ENCODE peak calls at places on chromosome 10, in seven cellular contexts. One of them, this sample, is unnamed. For H3K4me1, the result is how much of the 10 kb centered on the place peaks cover.

GRCh38 chr10:92822060-92822634 is 26.2 kb upstream of the EXOC6 start:
- DNase-seq in hepatocyte: peak
- DNase-seq in endodermal cell: no peak
- DNase-seq in body of pancreas: no peak
- DNase-seq in HCT116: no peak
- DNase-seq in OCI-LY7: no peak
- DNase-seq in lower lobe of right lung: no peak
- DNase-seq in this sample: no peak

GRCh38 chr10:1152386-1153252 is 96.4 kb downstream of the WDR37 start:
- DNase-seq in hepatocyte: no peak
- DNase-seq in endodermal cell: peak
- DNase-seq in body of pancreas: no peak
- DNase-seq in HCT116: no peak
- DNase-seq in OCI-LY7: no peak
- DNase-seq in lower lobe of right lung: no peak
- DNase-seq in this sample: no peak

GRCh38 chr10:87036623-87037022 is 16.5 kb downstream of the FAM25A start:
- DNase-seq in hepatocyte: no peak
- DNase-seq in endodermal cell: no peak
- DNase-seq in body of pancreas: no peak
- DNase-seq in HCT116: no peak
- DNase-seq in OCI-LY7: no peak
- DNase-seq in lower lobe of right lung: no peak
- DNase-seq in this sample: no peak

GRCh38 chr10:114956466-114956865 is 18.5 kb downstream of the TRUB1 start:
- DNase-seq in hepatocyte: no peak
- DNase-seq in endodermal cell: no peak
- DNase-seq in body of pancreas: no peak
- DNase-seq in HCT116: no peak
- DNase-seq in OCI-LY7: no peak
- DNase-seq in lower lobe of right lung: no peak
- DNase-seq in this sample: no peak

GRCh38 chr10:3471927-3472704 is 299.5 kb upstream of the PITRM1 start:
- DNase-seq in hepatocyte: no peak
- DNase-seq in endodermal cell: no peak
- DNase-seq in body of pancreas: no peak
- DNase-seq in HCT116: no peak
- DNase-seq in OCI-LY7: no peak
- DNase-seq in lower lobe of right lung: no peak
- DNase-seq in this sample: no peak

GRCh38 chr10:92699193-92699517 is 9.4 kb downstream of the HHEX start:
- DNase-seq in hepatocyte: no peak
- DNase-seq in endodermal cell: no peak
- DNase-seq in body of pancreas: no peak
- DNase-seq in HCT116: no peak
- DNase-seq in OCI-LY7: no peak
- DNase-seq in lower lobe of right lung: no peak
- DNase-seq in this sample: no peak

GRCh38 chr10:46235705-46236536 is 50.9 kb upstream of the ANTXRL start:
- DNase-seq in hepatocyte: no peak
- DNase-seq in endodermal cell: peak
- DNase-seq in body of pancreas: no peak
- DNase-seq in HCT116: no peak
- DNase-seq in OCI-LY7: no peak
- DNase-seq in lower lobe of right lung: no peak
- DNase-seq in this sample: no peak

GRCh38 chr10:70461397-70462348 is 16.9 kb upstream of the PALD1 start:
- DNase-seq in hepatocyte: peak
- DNase-seq in endodermal cell: peak
- DNase-seq in body of pancreas: peak
- DNase-seq in HCT116: peak
- DNase-seq in OCI-LY7: peak
- DNase-seq in lower lobe of right lung: no peak
- DNase-seq in this sample: peak

GRCh38 chr10:6052247-6053221 is 9.6 kb downstream of the IL2RA start:
- DNase-seq in hepatocyte: no peak
- DNase-seq in endodermal cell: peak
- DNase-seq in body of pancreas: no peak
- DNase-seq in HCT116: no peak
- DNase-seq in OCI-LY7: peak
- DNase-seq in lower lobe of right lung: no peak
- DNase-seq in this sample: no peak

GRCh38 chr10:124705817-124706461 is 38.2 kb downstream of the FAM53B start:
- DNase-seq in hepatocyte: no peak
- DNase-seq in endodermal cell: no peak
- DNase-seq in body of pancreas: no peak
- DNase-seq in HCT116: no peak
- DNase-seq in OCI-LY7: peak
- DNase-seq in lower lobe of right lung: no peak
- DNase-seq in this sample: no peak

GRCh38 chr10:116186273-116186672 is 86.7 kb downstream of the GFRA1 start:
- DNase-seq in hepatocyte: no peak
- DNase-seq in endodermal cell: no peak
- DNase-seq in body of pancreas: no peak
- DNase-seq in HCT116: no peak
- DNase-seq in OCI-LY7: no peak
- DNase-seq in lower lobe of right lung: no peak
- DNase-seq in this sample: peak

GRCh38 chr10:78861456-78862327 is 207.1 kb upstream of the ZMIZ1 start:
- DNase-seq in hepatocyte: peak
- DNase-seq in endodermal cell: no peak
- DNase-seq in body of pancreas: no peak
- DNase-seq in HCT116: no peak
- DNase-seq in OCI-LY7: no peak
- DNase-seq in lower lobe of right lung: no peak
- DNase-seq in this sample: no peak

GRCh38 chr10:3623746-3624145 is 161.3 kb downstream of the KLF6 start:
- DNase-seq in hepatocyte: no peak
- DNase-seq in endodermal cell: no peak
- DNase-seq in body of pancreas: peak
- DNase-seq in HCT116: no peak
- DNase-seq in OCI-LY7: peak
- DNase-seq in lower lobe of right lung: no peak
- DNase-seq in this sample: no peak

GRCh38 chr10:114026189-114027040 is 17.3 kb upstream of the ADRB1 start:
- DNase-seq in hepatocyte: peak
- DNase-seq in endodermal cell: peak
- DNase-seq in body of pancreas: no peak
- DNase-seq in HCT116: peak
- DNase-seq in OCI-LY7: peak
- DNase-seq in lower lobe of right lung: peak
- DNase-seq in this sample: no peak

GRCh38 chr10:51766423-51767145 is 67.2 kb upstream of the CSTF2T start:
- DNase-seq in hepatocyte: no peak
- DNase-seq in endodermal cell: no peak
- DNase-seq in body of pancreas: no peak
- DNase-seq in HCT116: no peak
- DNase-seq in OCI-LY7: no peak
- DNase-seq in lower lobe of right lung: no peak
- DNase-seq in this sample: no peak

GRCh38 chr10:119503821-119504220 is 38.7 kb downstream of the RGS10 start:
- DNase-seq in hepatocyte: no peak
- DNase-seq in endodermal cell: no peak
- DNase-seq in body of pancreas: no peak
- DNase-seq in HCT116: no peak
- DNase-seq in OCI-LY7: no peak
- DNase-seq in lower lobe of right lung: no peak
- DNase-seq in this sample: no peak

GRCh38 chr10:78357673-78358206 is 324.1 kb downstream of the RPS24 start:
- DNase-seq in hepatocyte: no peak
- DNase-seq in endodermal cell: no peak
- DNase-seq in body of pancreas: no peak
- DNase-seq in HCT116: no peak
- DNase-seq in OCI-LY7: no peak
- DNase-seq in lower lobe of right lung: no peak
- DNase-seq in this sample: no peak

GRCh38 chr10:70592746-70593512 is 9.6 kb downstream of the PRF1 start:
- DNase-seq in hepatocyte: no peak
- DNase-seq in endodermal cell: peak
- DNase-seq in body of pancreas: no peak
- DNase-seq in HCT116: no peak
- DNase-seq in OCI-LY7: no peak
- DNase-seq in lower lobe of right lung: no peak
- DNase-seq in this sample: no peak

DNA sequence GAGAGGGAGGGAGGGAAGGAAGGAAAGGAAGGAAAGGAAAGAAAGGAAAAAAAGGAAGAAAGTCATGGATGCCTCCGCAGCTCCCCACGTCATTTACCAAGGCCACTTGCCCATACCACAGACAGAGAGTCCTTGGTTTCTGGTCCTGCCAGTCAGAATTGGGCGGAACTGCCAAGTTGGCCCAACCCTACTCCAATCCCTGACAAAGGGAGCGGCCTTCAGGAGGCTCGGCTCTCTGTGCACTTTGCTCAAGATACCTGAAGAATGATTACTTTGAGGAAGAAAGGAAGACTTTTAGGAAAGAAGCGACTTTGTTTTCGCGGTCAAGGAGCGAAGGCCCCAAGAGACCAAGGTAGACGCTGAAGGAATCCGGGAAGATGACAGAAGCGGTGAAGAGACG is 49.1 kb upstream of the FXYD4 start:
- DNase-seq in hepatocyte: no peak
- DNase-seq in endodermal cell: no peak
- DNase-seq in body of pancreas: peak
- DNase-seq in HCT116: no peak
- DNase-seq in OCI-LY7: no peak
- DNase-seq in lower lobe of right lung: no peak
- DNase-seq in this sample: no peak
- H3K4me3 ChIP-seq in hepatocyte: no peak
- H3K4me3 ChIP-seq in endodermal cell: peak
- H3K4me3 ChIP-seq in body of pancreas: no peak
- H3K4me3 ChIP-seq in HCT116: no peak
- H3K4me3 ChIP-seq in OCI-LY7: no peak
- H3K4me3 ChIP-seq in lower lobe of right lung: peak
- H3K4me3 ChIP-seq in this sample: no peak

DNA sequence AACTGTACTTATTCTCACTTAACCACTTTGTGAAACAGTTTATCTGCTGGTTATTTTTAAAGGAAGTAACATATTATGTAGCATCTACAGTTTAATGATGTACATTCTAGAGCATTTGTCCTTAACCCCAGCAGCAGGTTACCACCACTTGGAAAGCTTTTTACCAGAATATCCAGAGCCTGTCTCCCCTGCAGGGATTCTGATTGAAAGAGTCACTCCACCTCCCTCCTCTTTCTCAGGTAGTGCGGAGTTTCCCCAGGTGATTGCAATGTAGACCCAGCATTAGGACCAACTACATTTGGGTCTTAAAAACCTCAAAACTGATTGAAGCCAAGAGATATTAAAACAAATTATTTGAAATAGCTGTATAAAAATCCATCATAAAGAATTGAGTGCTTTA is 53.1 kb downstream of the NRG3 start:
- DNase-seq in hepatocyte: no peak
- DNase-seq in endodermal cell: no peak
- DNase-seq in body of pancreas: no peak
- DNase-seq in HCT116: no peak
- DNase-seq in OCI-LY7: no peak
- DNase-seq in lower lobe of right lung: no peak
- DNase-seq in this sample: no peak
- H3K4me1 ChIP-seq in hepatocyte: under half
- H3K4me1 ChIP-seq in endodermal cell: under half
- H3K4me1 ChIP-seq in body of pancreas: under half
- H3K4me1 ChIP-seq in HCT116: under half
- H3K4me1 ChIP-seq in OCI-LY7: under half
- H3K4me1 ChIP-seq in lower lobe of right lung: under half
- H3K4me1 ChIP-seq in this sample: under half

GRCh38 chr10:13990392-13990805 is 340.3 kb downstream of the FRMD4A start:
- DNase-seq in hepatocyte: no peak
- DNase-seq in endodermal cell: no peak
- DNase-seq in body of pancreas: peak
- DNase-seq in HCT116: no peak
- DNase-seq in OCI-LY7: no peak
- DNase-seq in lower lobe of right lung: no peak
- DNase-seq in this sample: no peak
- H3K4me3 ChIP-seq in hepatocyte: no peak
- H3K4me3 ChIP-seq in endodermal cell: no peak
- H3K4me3 ChIP-seq in body of pancreas: no peak
- H3K4me3 ChIP-seq in HCT116: no peak
- H3K4me3 ChIP-seq in OCI-LY7: no peak
- H3K4me3 ChIP-seq in lower lobe of right lung: peak
- H3K4me3 ChIP-seq in this sample: no peak

GRCh38 chr10:44981172-44982113 is 2.8 kb upstream of the DEPP1 start:
- DNase-seq in hepatocyte: peak
- DNase-seq in endodermal cell: no peak
- DNase-seq in body of pancreas: peak
- DNase-seq in HCT116: peak
- DNase-seq in OCI-LY7: no peak
- DNase-seq in lower lobe of right lung: peak
- DNase-seq in this sample: no peak
- H3K4me1 ChIP-seq in hepatocyte: half or more
- H3K4me1 ChIP-seq in endodermal cell: under half
- H3K4me1 ChIP-seq in body of pancreas: half or more
- H3K4me1 ChIP-seq in HCT116: under half
- H3K4me1 ChIP-seq in OCI-LY7: under half
- H3K4me1 ChIP-seq in lower lobe of right lung: half or more
- H3K4me1 ChIP-seq in this sample: under half

GRCh38 chr10:24957624-24958435 is 5.4 kb upstream of the PRTFDC1 start:
- DNase-seq in hepatocyte: no peak
- DNase-seq in endodermal cell: no peak
- DNase-seq in body of pancreas: no peak
- DNase-seq in HCT116: peak
- DNase-seq in OCI-LY7: no peak
- DNase-seq in lower lobe of right lung: no peak
- DNase-seq in this sample: no peak
- H3K4me3 ChIP-seq in hepatocyte: no peak
- H3K4me3 ChIP-seq in endodermal cell: no peak
- H3K4me3 ChIP-seq in body of pancreas: no peak
- H3K4me3 ChIP-seq in HCT116: peak
- H3K4me3 ChIP-seq in OCI-LY7: no peak
- H3K4me3 ChIP-seq in lower lobe of right lung: no peak
- H3K4me3 ChIP-seq in this sample: no peak

DNA sequence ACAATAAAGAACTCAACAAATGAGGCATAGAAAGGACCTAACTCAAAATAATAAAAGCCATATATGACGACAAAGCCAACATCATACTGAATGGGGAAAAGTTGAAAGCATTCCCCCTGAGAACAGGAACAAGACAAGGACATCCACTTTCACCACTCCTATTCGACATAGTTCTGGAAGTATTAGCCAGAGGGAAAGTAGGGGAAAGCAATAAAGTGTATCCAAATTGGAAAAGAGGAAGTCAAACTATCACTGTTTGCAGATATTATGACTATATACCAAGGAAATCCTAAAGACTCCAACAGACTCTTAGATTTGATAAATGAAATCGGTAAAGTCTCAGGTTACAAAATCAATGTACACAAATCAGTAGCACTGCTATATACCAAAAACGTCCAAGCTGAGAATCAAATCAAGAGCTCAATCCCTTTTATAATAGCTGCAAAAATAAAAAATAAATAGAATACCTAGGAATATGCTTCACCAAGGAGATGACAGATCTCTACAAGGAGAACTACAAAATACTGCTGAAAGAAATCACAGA is 4.8 kb downstream of the ANXA7 start:
- DNase-seq in hepatocyte: no peak
- DNase-seq in endodermal cell: no peak
- DNase-seq in body of pancreas: no peak
- DNase-seq in HCT116: no peak
- DNase-seq in OCI-LY7: no peak
- DNase-seq in lower lobe of right lung: no peak
- DNase-seq in this sample: no peak
- H3K4me1 ChIP-seq in hepatocyte: under half
- H3K4me1 ChIP-seq in endodermal cell: under half
- H3K4me1 ChIP-seq in body of pancreas: under half
- H3K4me1 ChIP-seq in HCT116: under half
- H3K4me1 ChIP-seq in OCI-LY7: under half
- H3K4me1 ChIP-seq in lower lobe of right lung: under half
- H3K4me1 ChIP-seq in this sample: under half

This sample was measured in right lobe of liver.